ENCODE peak calls at places on chromosomes 7 and 10, in ten cellular contexts. K, H, Y, J, T, Z, U, L, W and P are unnamed samples.
A peak's percentile ranks its signal among the peaks of the same experiment; 100 is the strongest.

GRCh38 chr7:120628233-120628632 is 229.7 kb downstream of the TSPAN12 start:
- DNase-seq in U (no peak), H (no peak), Z (no peak), L (no peak), K (no peak), Y (no peak), J (no peak), T (no peak), W (no peak), P (no peak)

GRCh38 chr7:134532155-134533089 is 5.1 kb downstream of the AKR1B10 start:
- DNase-seq in L (no peak), Z (no peak), Y (peak; percentile 75), W (no peak), K (no peak), T (no peak), H (no peak), J (no peak), U (no peak), P (no peak)

GRCh38 chr10:132712698-132713232 is 73.2 kb downstream of the NKX6-2 start:
- DNase-seq in T (no peak), Y (no peak), H (no peak), L (no peak), U (no peak), K (no peak), J (no peak), W (no peak), Z (no peak), P (no peak)

GRCh38 chr10:37434091-37434490 is 308.7 kb downstream of the ANKRD30A start:
- DNase-seq in Z (no peak), T (no peak), U (no peak), J (no peak), H (no peak), W (no peak), L (no peak), K (no peak), Y (no peak), P (no peak)

GRCh38 chr10:126062132-126063032 is 166.0 kb downstream of the FANK1 start:
- DNase-seq in L (no peak), Y (peak; percentile 84), U (no peak), W (no peak), Z (no peak), T (peak; percentile 53), J (peak; percentile 66), H (no peak), K (no peak), P (peak; percentile 88)

GRCh38 chr10:102796407-102797176 is 40.6 kb downstream of the CYP17A1 start:
- DNase-seq in H (peak; percentile 74), Y (peak; percentile 77), T (no peak), Z (peak; percentile 19), J (no peak), U (no peak), L (no peak), W (no peak), K (no peak), P (no peak)

GRCh38 chr7:114879554-114879953 is 42.3 kb upstream of the MDFIC start:
- DNase-seq in H (no peak), Z (no peak), L (no peak), T (no peak), K (no peak), U (no peak), W (no peak), Y (no peak), J (no peak), P (peak; percentile 33)

GRCh38 chr7:18808026-18808425 is 309.4 kb downstream of the TWIST1 start:
- DNase-seq in J (no peak), L (no peak), K (no peak), U (no peak), Z (no peak), W (no peak), Y (no peak), H (no peak), T (no peak), P (no peak)

GRCh38 chr7:85019176-85019575 is 167.7 kb downstream of the SEMA3D start:
- DNase-seq in K (no peak), Y (no peak), Z (no peak), H (no peak), U (no peak), L (no peak), J (no peak), W (no peak), T (no peak), P (no peak)

GRCh38 chr7:95493247-95493646 is 7.5 kb downstream of the ASB4 start:
- DNase-seq in H (no peak), J (no peak), T (no peak), L (no peak), W (no peak), Y (no peak), Z (no peak), K (no peak), U (no peak), P (no peak)

GRCh38 chr7:151454306-151454705 is 14.4 kb upstream of the CRYGN start:
- DNase-seq in J (peak; percentile 19), K (no peak), Z (no peak), L (peak; percentile 42), U (no peak), Y (no peak), W (no peak), T (no peak), H (no peak), P (no peak)

GRCh38 chr7:14999331-14999730 is 96.8 kb upstream of the DGKB start:
- DNase-seq in H (no peak), K (no peak), J (no peak), L (no peak), U (no peak), Y (no peak), T (no peak), Z (no peak), W (no peak), P (no peak)

GRCh38 chr7:54541941-54542618 is at the start of gene VSTM2A:
- DNase-seq in L (peak; percentile 79), T (no peak), W (peak; percentile 81), H (no peak), Y (no peak), K (no peak), U (peak; percentile 85), Z (no peak), J (no peak), P (no peak)

GRCh38 chr7:149642579-149642978 is 130.8 kb downstream of the ZNF467 start:
- DNase-seq in Y (no peak), J (no peak), W (no peak), H (no peak), Z (no peak), U (no peak), T (no peak), L (no peak), K (no peak), P (no peak)

GRCh38 chr7:148884049-148884298 is at the start of gene EZH2:
- DNase-seq in Y (no peak), Z (no peak), H (no peak), J (no peak), T (no peak), K (no peak), L (no peak), U (no peak), W (no peak), P (no peak)

GRCh38 chr7:81692146-81692905 is 77.5 kb downstream of the HGF start:
- DNase-seq in W (no peak), K (no peak), Z (no peak), L (no peak), T (no peak), U (no peak), J (no peak), H (no peak), Y (no peak), P (peak; percentile 53)

GRCh38 chr7:73560035-73560835 is 2.7 kb upstream of the BCL7B start:
- DNase-seq in L (no peak), K (no peak), T (peak; percentile 84), J (no peak), Z (no peak), Y (no peak), W (no peak), H (peak; percentile 48), U (no peak), P (peak; percentile 69)

GRCh38 chr10:72133517-72133916 is 45.2 kb upstream of the SPOCK2 start:
- DNase-seq in L (no peak), T (peak; percentile 47), Z (no peak), Y (no peak), U (no peak), H (peak; percentile 70), K (no peak), W (no peak), J (no peak), P (peak; percentile 24)

GRCh38 chr10:110918633-110919348 is at the start of gene BBIP1:
- DNase-seq in L (no peak), Y (peak; percentile 99), K (peak; percentile 97), T (peak; percentile 81), Z (no peak), W (peak; percentile 98), U (peak; percentile 85), J (peak; percentile 46), H (peak; percentile 95), P (peak; percentile 99)

GRCh38 chr7:125126376-125126775 is 196.8 kb upstream of the POT1 start:
- DNase-seq in Y (no peak), J (no peak), W (no peak), T (no peak), Z (no peak), U (no peak), L (no peak), H (no peak), K (no peak), P (no peak)

GRCh38 chr10:68082815-68083395 is 7.8 kb upstream of the HERC4 start:
- DNase-seq in K (no peak), J (no peak), W (no peak), L (no peak), Y (no peak), H (no peak), U (no peak), Z (no peak), T (no peak), P (no peak)

GRCh38 chr7:50587737-50588136 is 22.5 kb upstream of the DDC start:
- DNase-seq in L (no peak), W (no peak), U (no peak), K (no peak), H (no peak), Y (no peak), T (no peak), Z (no peak), J (no peak), P (no peak)

GRCh38 chr7:39816462-39817065 is 133.5 kb upstream of the CDK13 start:
- DNase-seq in U (no peak), T (no peak), Z (no peak), W (no peak), H (no peak), J (no peak), L (no peak), K (no peak), Y (no peak), P (no peak)